ENCODE peak calls at places on chromosomes 4 and X, in nine cellular contexts. A is colonic mucosa, H is natural killer cell, B is lower lobe of right lung, E is H9, C is upper lobe of left lung, R is epithelial cell of esophagus, Q is psoas muscle, J is spleen. M is an unnamed sample.

GRCh38 chr4:1579834-1580686 is 104.1 kb downstream of the FAM53A start:
- DNase-seq in C (peak; percentile 99), H (peak; percentile 92), R (peak; percentile 57), J (peak; percentile 98), E (peak; percentile 97), Q (peak; percentile 92), A (peak; percentile 88), B (peak; percentile 96), M (peak; percentile 87)

GRCh38 chr4:113447061-113447460 is 314.5 kb downstream of the CAMK2D start:
- DNase-seq in E (no peak), J (no peak), R (peak; percentile 51), C (no peak), Q (no peak), H (no peak), B (no peak), A (no peak), M (no peak)

GRCh38 chrX:109992203-109992602 is 10.7 kb upstream of the TMEM164 start:
- DNase-seq in A (no peak), J (no peak), H (no peak), B (no peak), E (no peak), R (no peak), C (no peak), Q (no peak), M (no peak)

GRCh38 chr4:145732416-145732815 is 52.5 kb downstream of the C4orf51 start:
- DNase-seq in Q (no peak), R (no peak), J (no peak), A (peak; percentile 25), B (no peak), C (no peak), H (no peak), E (no peak), M (no peak)

GRCh38 chr4:168199262-168199957 is 107.1 kb downstream of the ANXA10 start:
- DNase-seq in R (no peak), B (no peak), J (no peak), Q (no peak), H (no peak), A (no peak), E (no peak), C (no peak), M (no peak)

GRCh38 chr4:3419836-3420605 is 21.7 kb upstream of the HGFAC start:
- DNase-seq in C (no peak), Q (peak; percentile 1), H (no peak), B (no peak), E (no peak), J (peak; percentile 30), A (no peak), R (no peak), M (no peak)

GRCh38 chrX:67622053-67622452 is 78.2 kb downstream of the AR start:
- DNase-seq in B (no peak), Q (no peak), H (no peak), A (no peak), R (no peak), J (no peak), E (no peak), C (no peak), M (no peak)

GRCh38 chr4:85153221-85153620 is 186.7 kb upstream of the WDFY3 start:
- DNase-seq in Q (no peak), A (no peak), R (peak; percentile 36), H (no peak), J (no peak), E (no peak), C (no peak), B (no peak), M (no peak)

GRCh38 chr4:81465668-81466357 is 5.9 kb downstream of the RASGEF1B start:
- DNase-seq in E (no peak), A (peak; percentile 39), R (no peak), C (no peak), Q (no peak), H (no peak), J (no peak), B (no peak), M (no peak)

GRCh38 chr4:47926667-47927258 is 12.4 kb upstream of the NFXL1 start:
- DNase-seq in J (peak; percentile 76), A (peak; percentile 71), C (no peak), H (peak; percentile 28), R (peak; percentile 62), B (no peak), E (peak; percentile 82), Q (peak; percentile 15), M (no peak)

GRCh38 chr4:52195882-52196281 is 144.8 kb downstream of the SPATA18 start:
- DNase-seq in A (no peak), R (no peak), C (no peak), H (no peak), E (no peak), Q (no peak), B (no peak), J (no peak), M (no peak)

GRCh38 chr4:88857588-88857987 is 160.0 kb upstream of the NAP1L5 start:
- DNase-seq in H (no peak), A (no peak), J (no peak), E (no peak), Q (no peak), R (no peak), B (no peak), C (no peak), M (no peak)

GRCh38 chrX:24200133-24200532 is 50.6 kb downstream of the ZFX start:
- DNase-seq in E (no peak), Q (no peak), R (no peak), C (no peak), B (no peak), J (no peak), A (no peak), H (no peak), M (no peak)

GRCh38 chrX:63250253-63250868 is 100.8 kb downstream of the SPIN4 start:
- DNase-seq in H (no peak), R (peak; percentile 82), J (no peak), B (no peak), C (no peak), Q (no peak), A (peak; percentile 65), E (peak; percentile 38), M (no peak)

GRCh38 chr4:86117781-86118302 is 242.0 kb downstream of the MAPK10 start:
- DNase-seq in E (no peak), H (no peak), C (no peak), R (peak; percentile 9), J (no peak), B (no peak), A (no peak), Q (no peak), M (no peak)

GRCh38 chr4:39976945-39977488 is 694 bp downstream of the PDS5A start:
- DNase-seq in J (no peak), H (peak; percentile 47), Q (no peak), R (peak; percentile 15), B (peak; percentile 62), E (peak; percentile 33), A (peak; percentile 50), C (peak; percentile 91), M (peak; percentile 73)

GRCh38 chr4:123092603-123093002 is 170.2 kb upstream of the NUDT6 start:
- DNase-seq in H (no peak), Q (no peak), J (no peak), R (no peak), B (no peak), E (peak; percentile 31), A (no peak), C (no peak), M (no peak)

DNA sequence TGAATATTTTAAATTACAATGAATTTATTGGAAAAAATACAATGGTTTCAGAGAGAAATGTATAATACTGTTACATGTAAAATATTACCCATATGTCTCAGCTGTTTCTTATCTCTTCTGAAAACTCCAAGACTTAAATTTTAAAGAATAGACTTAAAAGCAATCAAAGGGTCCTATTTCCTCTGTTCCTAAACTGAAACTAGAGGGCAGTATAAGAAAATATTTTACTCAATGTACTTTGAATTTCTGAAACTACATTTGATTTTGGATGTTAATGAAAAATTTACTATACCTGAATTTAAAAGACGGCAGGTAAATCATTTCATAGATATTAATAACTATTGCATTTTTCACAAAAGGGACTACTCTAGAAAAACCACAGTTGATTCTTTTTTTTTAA is 200.2 kb downstream of the LRBA start:
- DNase-seq in J (no peak), Q (no peak), E (no peak), B (no peak), A (no peak), H (no peak), R (no peak), C (no peak), M (no peak)
- TF ChIP-seq CTCF in J (no peak), Q (no peak), E (peak; percentile 40), B (no peak), A (no peak), H (no peak), R (no peak), C (no peak), M (no peak)

DNA sequence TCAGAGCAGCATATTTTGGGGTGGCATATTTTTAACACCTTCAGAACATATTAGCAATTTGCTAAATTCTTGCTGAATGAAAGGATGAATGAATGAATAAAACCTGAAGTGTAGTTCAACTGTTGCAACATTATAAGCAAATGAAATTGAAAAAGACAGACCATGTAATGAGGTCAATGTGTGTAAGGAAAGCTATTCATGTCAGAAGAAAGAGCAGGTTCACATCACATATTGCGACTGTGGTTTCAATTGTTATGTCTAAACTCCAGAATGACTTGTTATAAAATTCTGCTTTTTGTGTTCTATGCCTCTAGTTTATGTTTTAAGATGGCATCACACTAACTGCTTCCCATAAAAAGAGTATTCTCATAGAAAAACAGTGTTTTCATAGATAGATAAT is 32.9 kb upstream of the DSPP start:
- DNase-seq in A (no peak), R (no peak), H (no peak), C (no peak), E (no peak), B (no peak), Q (no peak), J (no peak), M (no peak)
- TF ChIP-seq CTCF in A (no peak), R (no peak), H (no peak), C (no peak), E (no peak), B (no peak), Q (no peak), J (no peak), M (no peak)

GRCh38 chr4:163237856-163238255 is 71.2 kb upstream of the NAF1 start:
- DNase-seq in B (no peak), R (no peak), Q (no peak), H (no peak), A (no peak), E (no peak), C (no peak), J (no peak), M (no peak)

GRCh38 chr4:163228648-163229047 is 62.0 kb upstream of the NAF1 start:
- DNase-seq in H (no peak), R (no peak), E (no peak), A (no peak), Q (no peak), J (no peak), B (no peak), C (no peak), M (no peak)

GRCh38 chr4:163233321-163233720 is 66.6 kb upstream of the NAF1 start:
- DNase-seq in J (no peak), R (peak; percentile 69), A (no peak), B (no peak), E (no peak), H (no peak), Q (no peak), C (no peak), M (no peak)
- TF ChIP-seq CTCF in J (no peak), R (no peak), A (no peak), B (no peak), E (no peak), H (no peak), Q (no peak), C (no peak), M (no peak)

DNA sequence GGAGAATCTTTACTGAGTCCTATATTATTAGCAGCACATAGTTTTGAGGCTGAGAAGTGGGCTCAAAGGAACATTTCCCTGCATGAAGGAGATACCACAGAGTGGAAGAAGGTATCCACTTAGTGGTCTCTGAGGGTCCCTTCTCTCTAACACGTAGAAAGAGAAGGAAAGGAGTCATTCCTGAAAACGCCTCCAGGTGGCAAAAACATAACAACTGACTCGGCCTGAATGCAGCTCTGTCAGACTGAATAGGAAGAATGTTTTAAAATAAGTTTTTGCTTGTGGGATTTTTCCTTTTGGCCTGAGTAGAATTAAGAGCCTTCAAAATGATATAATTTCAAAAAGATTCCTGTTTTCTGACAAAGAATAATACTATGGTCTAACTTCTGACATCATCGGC is 23.3 kb downstream of the RPGR start:
- DNase-seq in E (no peak), R (peak; percentile 19), Q (no peak), H (no peak), J (no peak), A (no peak), C (no peak), B (no peak), M (no peak)
- TF ChIP-seq CTCF in E (peak; percentile 55), R (peak; percentile 48), Q (no peak), H (no peak), J (no peak), A (no peak), C (no peak), B (no peak), M (peak; percentile 59)

M was measured in type B pancreatic cell.